ENCODE peak calls at places on chromosomes 1 and 21, in nine cellular contexts. S is sigmoid colon, N is epithelial cell of esophagus, C is tibial artery, V is spleen, M is left ventricle myocardium inferior, R is LNCaP clone FGC, K is breast epithelium, T is lung. P is an unnamed sample.

GRCh38 chr21:33042812-33043211 is 17.1 kb downstream of the OLIG2 start:
- DNase-seq in S (no peak), N (peak; percentile 71), C (no peak), V (no peak), M (no peak), R (no peak), K (no peak), T (no peak), P (peak; percentile 91)

GRCh38 chr1:10802948-10803715 is 6.7 kb upstream of the CASZ1 start:
- DNase-seq in S (no peak), N (no peak), C (no peak), V (no peak), M (no peak), R (no peak), K (no peak), T (no peak), P (no peak)

GRCh38 chr1:245810181-245810727 is 655.5 kb downstream of the KIF26B start:
- DNase-seq in S (no peak), N (no peak), C (no peak), V (no peak), M (no peak), R (no peak), K (no peak), T (peak; percentile 22), P (no peak)

GRCh38 chr1:201917362-201918033 is 28.8 kb downstream of the SHISA4 start:
- DNase-seq in S (peak; percentile 86), N (peak; percentile 55), C (peak; percentile 86), V (no peak), M (no peak), R (no peak), K (no peak), T (no peak), P (peak; percentile 96)

GRCh38 chr1:149844650-149845255 is 54.6 kb upstream of the BOLA1 start:
- DNase-seq in S (no peak), N (no peak), C (no peak), V (no peak), M (no peak), R (no peak), K (no peak), T (no peak), P (no peak)

GRCh38 chr1:69982992-69983391 is 222.4 kb downstream of the LRRC40 start:
- DNase-seq in S (no peak), N (peak; percentile 10), C (no peak), V (no peak), M (no peak), R (no peak), K (no peak), T (no peak), P (no peak)

GRCh38 chr1:247681288-247681897 is 1.9 kb upstream of the OR13G1 start:
- DNase-seq in S (no peak), N (peak; percentile 53), C (no peak), V (no peak), M (no peak), R (peak; percentile 22), K (no peak), T (peak; percentile 34), P (peak; percentile 82)

GRCh38 chr21:28509031-28509430 is 483.6 kb downstream of the LTN1 start:
- DNase-seq in S (no peak), N (no peak), C (no peak), V (no peak), M (no peak), R (no peak), K (no peak), T (no peak), P (no peak)

GRCh38 chr1:18249691-18250090 is 142.1 kb downstream of the IGSF21 start:
- DNase-seq in S (no peak), N (no peak), C (no peak), V (no peak), M (no peak), R (no peak), K (no peak), T (no peak), P (no peak)

GRCh38 chr1:53090227-53091147 is 28.5 kb downstream of the PODN start:
- DNase-seq in S (no peak), N (no peak), C (no peak), V (no peak), M (peak; percentile 53), R (no peak), K (no peak), T (no peak), P (no peak)

GRCh38 chr1:87000460-87000859 is 86.0 kb downstream of the HS2ST1 start:
- DNase-seq in S (no peak), N (no peak), C (no peak), V (no peak), M (no peak), R (no peak), K (no peak), T (no peak), P (no peak)

GRCh38 chr21:35540950-35541632 is 492.0 kb upstream of the RUNX1 start:
- DNase-seq in S (no peak), N (peak; percentile 8), C (no peak), V (no peak), M (no peak), R (no peak), K (no peak), T (no peak), P (no peak)

GRCh38 chr21:44348861-44349260 is 4.6 kb upstream of the TRPM2 start:
- DNase-seq in S (no peak), N (no peak), C (no peak), V (no peak), M (no peak), R (no peak), K (no peak), T (no peak), P (no peak)

GRCh38 chr1:220786057-220786336 is 716 bp upstream of the MTARC1 start:
- DNase-seq in S (no peak), N (no peak), C (no peak), V (no peak), M (peak; percentile 34), R (no peak), K (no peak), T (no peak), P (no peak)

GRCh38 chr1:53946252-53947171 is at the start of gene LRRC42:
- DNase-seq in S (no peak), N (no peak), C (no peak), V (no peak), M (no peak), R (no peak), K (peak; percentile 58), T (no peak), P (no peak)

DNA sequence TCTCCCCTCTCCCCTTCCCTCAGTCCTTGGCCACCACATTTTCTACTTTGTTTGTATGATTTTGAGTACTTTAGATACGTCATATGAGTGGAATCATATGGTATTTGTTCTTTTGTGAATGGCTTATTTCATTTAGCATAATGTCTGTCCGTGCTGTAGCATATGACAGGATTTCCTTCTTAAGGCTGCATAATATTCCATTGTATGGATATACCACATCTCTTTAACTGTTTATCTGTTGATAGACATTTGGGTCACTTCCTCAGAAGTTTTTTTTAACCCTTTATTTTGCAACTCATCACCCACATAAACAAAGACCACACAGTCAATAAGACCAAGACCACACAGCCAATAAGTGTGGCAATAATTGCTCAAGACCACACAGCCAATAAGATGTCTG is 24.9 kb downstream of the FAM163A start:
- DNase-seq in S (no peak), N (no peak), C (no peak), V (no peak), M (no peak), R (no peak), K (no peak), T (no peak), P (no peak)
- TF ChIP-seq CTCF in S (no peak), N (no peak), C (no peak), V (no peak), M (no peak), R (no peak), K (no peak), T (no peak), P (no peak)

DNA sequence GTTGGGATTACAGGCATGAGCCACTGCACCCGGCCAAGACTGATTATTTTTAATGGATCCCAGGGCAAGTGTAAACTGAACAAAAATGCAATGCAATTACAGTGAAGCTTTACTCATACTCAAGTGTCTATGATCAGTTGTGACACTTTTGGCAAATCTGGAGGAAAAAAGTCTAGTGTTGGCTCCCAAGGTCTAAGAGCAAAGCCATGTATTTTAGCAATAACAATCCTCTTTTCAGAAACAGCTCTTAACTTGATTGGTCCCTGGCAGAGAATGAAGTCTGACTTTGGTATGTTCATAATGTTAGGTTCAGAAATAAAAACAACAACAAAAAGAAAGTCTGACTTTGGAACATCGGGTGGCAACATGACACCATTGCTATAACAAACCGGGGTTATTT is 40.2 kb upstream of the C1orf53 start:
- DNase-seq in S (no peak), N (no peak), C (no peak), V (no peak), M (no peak), R (no peak), K (no peak), T (no peak), P (no peak)
- TF ChIP-seq CTCF in S (no peak), N (no peak), C (no peak), V (no peak), M (no peak), R (no peak), K (no peak), T (no peak), P (no peak)

DNA sequence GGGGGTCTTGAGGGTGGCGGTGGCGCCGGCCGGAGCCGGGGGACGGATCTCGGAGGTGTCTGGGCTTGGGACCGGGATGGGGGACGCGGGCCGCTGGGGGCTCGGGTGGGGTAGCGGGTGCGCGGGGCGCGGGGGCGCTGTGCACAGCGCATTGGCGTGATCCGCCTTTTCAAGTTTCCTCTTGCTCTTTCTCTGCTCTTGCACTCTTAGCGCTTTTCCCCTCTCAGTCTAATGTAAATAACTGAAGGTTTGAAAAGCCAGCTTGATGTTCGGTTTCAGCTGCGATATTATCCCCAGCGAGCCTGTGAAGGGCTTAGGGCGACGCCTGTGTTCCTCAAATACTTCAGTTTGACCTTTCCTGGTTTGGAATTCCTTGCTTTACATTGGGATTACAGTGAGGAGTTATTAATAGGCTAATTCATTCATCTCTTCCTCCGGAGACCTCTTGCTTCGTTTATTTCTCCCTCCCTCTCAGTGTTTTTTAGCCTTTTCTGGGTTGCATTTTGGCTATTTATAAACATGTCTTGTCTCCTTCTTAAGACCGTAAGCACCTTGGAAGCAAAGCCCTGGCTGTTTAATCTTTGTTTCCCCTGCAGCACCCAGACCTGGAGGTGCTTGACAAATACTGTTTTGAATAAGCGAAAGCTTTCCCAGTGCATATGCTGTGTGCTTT is 673 bp downstream of the RAB4A start:
- DNase-seq in S (no peak), N (peak; percentile 24), C (no peak), V (no peak), M (peak; percentile 34), R (no peak), K (no peak), T (no peak), P (peak; percentile 53)
- TF ChIP-seq CTCF in S (no peak), N (no peak), C (no peak), V (no peak), M (peak; percentile 22), R (no peak), K (no peak), T (no peak), P (no peak)

DNA sequence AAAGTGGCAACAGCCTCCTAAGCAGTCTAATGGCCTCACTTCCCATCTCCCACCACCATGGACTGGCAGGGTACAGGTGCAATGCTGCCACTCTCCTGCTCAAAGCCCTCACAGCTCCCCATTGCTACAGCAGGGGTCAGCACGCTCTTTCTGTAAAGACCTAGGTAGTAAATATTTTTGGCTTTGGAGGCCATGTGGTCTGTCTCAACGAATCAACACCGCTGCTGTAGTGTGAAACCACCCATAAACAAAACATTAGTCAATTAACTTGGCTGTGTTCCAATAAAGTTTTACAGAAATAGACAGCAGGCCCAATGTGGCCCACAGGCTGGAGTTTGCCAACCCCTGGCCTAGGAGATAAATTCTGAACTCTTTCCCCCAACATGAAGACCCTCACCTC is 44.6 kb upstream of the TMEM125 start:
- DNase-seq in S (no peak), N (peak; percentile 73), C (no peak), V (no peak), M (no peak), R (no peak), K (no peak), T (no peak), P (peak; percentile 45)
- TF ChIP-seq CTCF in S (no peak), N (no peak), C (no peak), V (no peak), M (no peak), R (no peak), K (no peak), T (no peak), P (no peak)

P was measured in MCF 10A.